ENCODE peak calls at places on chromosomes 13 and 19, in four cellular contexts. S is cardiac muscle cell, X is heart left ventricle, Z is osteoblast. K is an unnamed sample. For H3K4me1, the result is how much of the 10 kb centered on the place peaks cover.

GRCh38 chr19:33247441-33247819 is 21.8 kb upstream of the SLC7A10 start:
- DNase-seq in S (no peak), X (no peak), Z (no peak), K (no peak)

GRCh38 chr13:51832471-51833152 is 12.4 kb downstream of the TMEM272 start:
- DNase-seq in S (peak), X (peak), Z (peak), K (peak)

GRCh38 chr19:29680447-29680846 is 15.2 kb downstream of the PLEKHF1 start:
- DNase-seq in S (no peak), X (no peak), Z (peak), K (no peak)

GRCh38 chr13:109790951-109791605 is 4.7 kb upstream of the IRS2 start:
- DNase-seq in S (peak), X (no peak), Z (no peak), K (peak)

GRCh38 chr19:29749450-29749849 is 34.4 kb upstream of the C19orf12 start:
- DNase-seq in S (no peak), X (no peak), Z (no peak), K (no peak)

GRCh38 chr13:100547805-100548204 is 40.8 kb downstream of the GGACT start:
- DNase-seq in S (peak), X (no peak), Z (peak), K (peak)

GRCh38 chr19:52991021-52991420 is 22.7 kb upstream of the ERVV-1 start:
- DNase-seq in S (no peak), X (no peak), Z (no peak), K (no peak)

GRCh38 chr19:17754634-17755532 is 3.6 kb downstream of the FCHO1 start:
- DNase-seq in S (no peak), X (no peak), Z (no peak), K (no peak)

GRCh38 chr19:16897572-16898056 is 8.8 kb downstream of the F2RL3 start:
- DNase-seq in S (no peak), X (no peak), Z (peak), K (no peak)

GRCh38 chr19:18768046-18768771 is 22.9 kb downstream of the COMP start:
- DNase-seq in S (peak), X (no peak), Z (peak), K (peak)

GRCh38 chr13:38415233-38415632 is 65.6 kb downstream of the UFM1 start:
- DNase-seq in S (peak), X (peak), Z (no peak), K (no peak)

GRCh38 chr13:39766464-39767167 is 111.2 kb downstream of the COG6 start:
- DNase-seq in S (no peak), X (no peak), Z (no peak), K (no peak)

GRCh38 chr13:78437781-78438180 is 165.6 kb downstream of the POU4F1 start:
- DNase-seq in S (no peak), X (no peak), Z (no peak), K (no peak)

GRCh38 chr13:91349992-91350911 is 2.8 kb downstream of the MIR17HG start:
- DNase-seq in S (no peak), X (no peak), Z (peak), K (no peak)

GRCh38 chr13:50543767-50544166 is 299.7 kb downstream of the DLEU7 start:
- DNase-seq in S (no peak), X (no peak), Z (no peak), K (no peak)

GRCh38 chr13:112254061-112254818 is 121.9 kb upstream of the SPACA7 start:
- DNase-seq in S (no peak), X (no peak), Z (no peak), K (no peak)

GRCh38 chr13:107993239-107993948 is 221.9 kb downstream of the LIG4 start:
- DNase-seq in S (no peak), X (no peak), Z (no peak), K (no peak)

GRCh38 chr19:53196777-53197396 is 3.7 kb upstream of the ZNF665 start:
- DNase-seq in S (peak), X (peak), Z (peak), K (peak)

GRCh38 chr19:46818812-46819211 is 30.4 kb upstream of the SLC1A5 start:
- DNase-seq in S (no peak), X (no peak), Z (peak), K (no peak)

GRCh38 chr13:41587490-41587889 is 130.1 kb downstream of the RGCC start:
- DNase-seq in S (no peak), X (no peak), Z (no peak), K (peak)

GRCh38 chr19:46082728-46083050 is 41.8 kb downstream of the IGFL3 start:
- DNase-seq in S (no peak), X (no peak), Z (no peak), K (no peak)

GRCh38 chr19:10510301-10510802 is 6.9 kb downstream of the S1PR5 start:
- DNase-seq in S (peak), X (no peak), Z (peak), K (peak)

GRCh38 chr13:106400282-106400681 is 135.2 kb downstream of the EFNB2 start:
- DNase-seq in S (no peak), X (no peak), Z (no peak), K (peak)

GRCh38 chr13:22027561-22027960 is 356.7 kb downstream of the FGF9 start:
- DNase-seq in S (no peak), X (no peak), Z (no peak), K (no peak)

GRCh38 chr13:91792054-91792453 is 393.6 kb downstream of the GPC5 start:
- DNase-seq in S (no peak), X (no peak), Z (no peak), K (no peak)

GRCh38 chr19:48638831-48639381 is 1.7 kb upstream of the DBP start:
- DNase-seq in S (no peak), X (peak), Z (peak), K (peak)

GRCh38 chr19:18895828-18896341 is at the start of gene CERS1:
- DNase-seq in S (peak), X (peak), Z (peak), K (peak)

GRCh38 chr19:48489608-48490216 is 20.5 kb downstream of the CYTH2 start:
- DNase-seq in S (peak), X (peak), Z (peak), K (peak)

GRCh38 chr13:77919351-77920294 is 992 bp upstream of the EDNRB start:
- DNase-seq in S (peak), X (peak), Z (peak), K (peak)

GRCh38 chr19:48997972-48998371 is 4.3 kb downstream of the RUVBL2 start:
- DNase-seq in S (peak), X (no peak), Z (peak), K (peak)

GRCh38 chr13:53138369-53139036 is 109.9 kb downstream of the OLFM4 start:
- DNase-seq in S (no peak), X (no peak), Z (no peak), K (no peak)

GRCh38 chr19:4472174-4472974 is at the start of gene HDGFL2:
- DNase-seq in S (no peak), X (no peak), Z (no peak), K (no peak)

GRCh38 chr19:28313633-28314032 is 899.3 kb downstream of the UQCRFS1 start:
- DNase-seq in S (no peak), X (peak), Z (no peak), K (no peak)

GRCh38 chr19:45770192-45771101 is 1.4 kb upstream of the SIX5 start:
- DNase-seq in S (peak), X (peak), Z (peak), K (peak)

GRCh38 chr13:45521292-45521691 is 56.6 kb downstream of the COG3 start:
- DNase-seq in S (peak), X (no peak), Z (no peak), K (no peak)

GRCh38 chr19:2476451-2477140 is 669 bp downstream of the GADD45B start:
- DNase-seq in S (peak), X (peak), Z (peak), K (peak)

GRCh38 chr19:12774588-12775555 is at the start of gene HOOK2:
- DNase-seq in S (no peak), X (no peak), Z (peak), K (no peak)

GRCh38 chr13:98525452-98525851 is 51.5 kb downstream of the STK24 start:
- DNase-seq in S (no peak), X (no peak), Z (no peak), K (no peak)
- H3K4me1 ChIP-seq in S (half or more), X (half or more), Z (under half), K (under half)

GRCh38 chr19:41993612-41994483 is at the start of gene ATP1A3:
- DNase-seq in S (peak), X (peak), Z (peak), K (peak)
- H3K4me3 ChIP-seq in S (peak), X (peak), Z (peak), K (peak)

DNA sequence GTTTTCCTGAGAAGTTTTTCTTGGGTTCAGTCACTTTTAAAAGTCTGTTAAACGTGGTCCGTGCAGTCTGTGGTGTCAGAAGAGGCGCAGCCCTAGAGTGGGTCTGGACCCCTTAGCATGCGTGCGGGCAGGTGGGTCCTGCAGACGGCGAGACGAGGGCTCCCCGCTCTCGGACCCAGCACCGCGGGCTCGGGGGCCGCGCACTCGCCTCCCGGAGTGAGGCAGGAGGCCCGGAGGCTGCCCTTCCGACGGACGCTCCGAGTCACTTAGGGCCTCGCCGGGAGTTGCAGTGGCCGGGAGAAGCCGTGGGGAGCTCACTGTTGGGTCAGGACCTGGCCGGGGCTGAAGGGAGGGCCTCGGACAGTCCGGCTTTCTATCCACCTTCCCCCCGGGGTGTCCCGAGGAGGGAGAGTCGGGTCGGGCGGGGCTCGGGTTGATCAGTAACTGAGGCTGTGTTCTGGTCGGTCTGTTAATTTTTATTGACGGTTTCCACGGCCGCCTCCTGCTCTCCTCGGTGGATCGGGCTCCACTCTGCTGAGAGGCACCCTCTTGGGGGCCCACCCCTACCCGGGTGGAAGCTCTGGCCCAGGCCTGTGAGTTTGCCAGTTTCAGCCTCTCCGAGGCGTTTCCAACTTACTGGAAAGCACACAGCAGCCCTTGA is 1.3 kb downstream of the PTBP1 start:
- DNase-seq in S (peak), X (peak), Z (peak), K (no peak)
- H3K4me1 ChIP-seq in S (under half), X (half or more), Z (under half), K (under half)

GRCh38 chr19:42152876-42153275 is 20.6 kb upstream of the POU2F2 start:
- DNase-seq in S (no peak), X (no peak), Z (no peak), K (no peak)

GRCh38 chr19:42156571-42156970 is 24.3 kb upstream of the POU2F2 start:
- DNase-seq in S (no peak), X (no peak), Z (peak), K (no peak)

GRCh38 chr19:42154471-42155323 is 22.5 kb upstream of the POU2F2 start:
- DNase-seq in S (no peak), X (no peak), Z (peak), K (no peak)

GRCh38 chr19:42153606-42154405 is 21.6 kb upstream of the POU2F2 start:
- DNase-seq in S (no peak), X (no peak), Z (peak), K (no peak)

DNA sequence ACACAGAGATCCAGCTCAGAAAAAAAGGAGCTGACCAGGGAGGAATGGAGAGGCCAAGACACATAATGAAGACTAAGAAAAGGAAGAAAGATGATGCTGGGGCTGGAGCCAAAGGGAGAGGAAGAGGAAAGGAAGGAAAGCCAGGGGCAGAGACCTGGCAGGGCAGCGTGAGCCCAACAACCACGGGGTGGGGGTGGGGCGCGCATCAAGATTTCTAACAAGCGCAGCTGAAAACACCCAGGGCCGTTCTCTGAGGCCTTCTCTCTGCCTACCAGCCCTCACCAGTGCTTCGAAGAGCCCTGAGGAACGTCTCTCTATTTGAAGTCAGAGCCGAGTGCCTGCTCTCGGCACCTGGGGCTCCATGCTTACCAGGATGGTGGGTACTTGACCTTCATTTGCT is 23.6 kb upstream of the POU2F2 start:
- DNase-seq in S (no peak), X (no peak), Z (peak), K (no peak)
- H3K4me3 ChIP-seq in S (no peak), X (no peak), Z (no peak), K (no peak)

GRCh38 chr13:111203742-111204386 is 88.8 kb downstream of the ARHGEF7 start:
- DNase-seq in S (no peak), X (no peak), Z (no peak), K (no peak)
- H3K4me1 ChIP-seq in S (under half), X (half or more), Z (under half), K (under half)

DNA sequence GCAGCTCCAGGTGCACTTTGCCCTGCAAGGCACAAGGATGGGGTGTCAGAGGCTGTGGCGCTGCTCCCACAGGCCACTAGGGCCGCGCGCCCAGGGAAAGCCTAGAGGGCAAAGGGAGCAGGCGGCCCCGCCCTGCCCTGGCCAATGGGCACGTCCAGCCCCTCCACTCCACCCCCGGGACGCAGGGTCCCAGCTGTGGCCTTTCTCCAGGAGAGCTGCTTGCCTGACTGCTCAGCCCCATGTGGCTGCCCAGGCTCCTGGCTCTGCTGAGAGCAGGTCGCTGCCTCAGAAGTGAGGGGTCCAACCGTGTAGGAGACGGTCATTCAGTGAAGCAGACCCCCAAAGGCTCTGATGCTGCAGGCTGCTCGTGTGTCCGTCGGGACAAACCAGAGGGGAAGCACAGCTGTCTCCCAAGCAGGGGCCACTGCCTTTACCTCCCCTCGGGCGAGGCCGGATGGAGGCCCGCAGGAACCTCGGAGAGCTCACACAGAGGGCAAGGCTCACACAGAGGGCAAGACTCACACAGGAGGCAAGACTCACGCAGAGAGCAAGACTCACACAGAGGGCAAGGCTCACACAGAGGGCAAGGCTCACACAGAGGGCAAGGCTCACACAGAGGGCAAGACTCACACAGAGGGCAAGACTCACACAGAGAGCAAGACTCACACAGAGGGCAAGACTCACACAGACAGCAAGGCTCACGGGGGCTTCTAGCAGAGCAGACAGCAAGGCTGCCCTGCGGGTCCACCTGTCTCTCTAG is 56.2 kb upstream of the C13orf46 start:
- DNase-seq in S (no peak), X (no peak), Z (no peak), K (no peak)
- H3K4me3 ChIP-seq in S (no peak), X (no peak), Z (no peak), K (no peak)

GRCh38 chr19:37975596-37976515 is 68.8 kb downstream of the SIPA1L3 start:
- DNase-seq in S (no peak), X (no peak), Z (no peak), K (no peak)
- H3K4me1 ChIP-seq in S (under half), X (under half), Z (under half), K (under half)

DNA sequence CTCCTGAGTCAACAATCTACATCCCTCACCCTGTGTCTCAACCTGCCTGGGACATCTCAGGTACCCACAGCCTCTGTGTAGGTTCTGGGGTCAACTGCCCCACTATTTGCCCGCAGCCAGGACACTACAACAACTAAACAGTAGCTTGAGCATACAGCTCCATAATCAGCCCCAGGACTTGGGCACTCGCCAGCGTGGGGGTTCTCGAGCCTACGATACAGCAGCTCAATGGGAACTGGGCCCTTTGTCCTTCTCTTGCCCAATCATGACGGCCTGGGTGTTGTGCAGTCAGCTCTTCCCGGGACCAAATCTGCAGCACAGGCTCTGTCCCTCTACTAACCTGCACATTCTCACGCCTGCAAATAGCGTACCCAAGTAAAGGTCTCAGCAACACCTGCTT is 1.3 kb downstream of the ZNF180 start:
- DNase-seq in S (no peak), X (no peak), Z (no peak), K (no peak)
- H3K4me3 ChIP-seq in S (peak), X (no peak), Z (no peak), K (no peak)

GRCh38 chr19:44608391-44608821 is 5.0 kb upstream of the IGSF23 start:
- DNase-seq in S (no peak), X (no peak), Z (no peak), K (no peak)
- H3K4me1 ChIP-seq in S (under half), X (under half), Z (under half), K (under half)

K was measured in BE2C.